ENCODE peak calls at places on chromosomes 12 and 14, in nine cellular contexts. A, G, Q, I, O, Y, J, D and B are unnamed samples.

GRCh38 chr14:55430024-55430690 is 10.3 kb downstream of the TBPL2 start:
- DNase-seq in O (peak; percentile 36), Y (peak; percentile 47), G (no peak), A (no peak), D (no peak), I (peak; percentile 88), Q (no peak), J (peak; percentile 86), B (peak; percentile 65)

GRCh38 chr14:39230416-39230815 is 3.3 kb upstream of the MIA2 start:
- DNase-seq in J (peak; percentile 42), A (no peak), Y (no peak), D (no peak), Q (no peak), I (no peak), O (no peak), G (no peak), B (no peak)

GRCh38 chr14:94449930-94450329 is 2.7 kb downstream of the SERPINA11 start:
- DNase-seq in O (no peak), Y (no peak), G (no peak), A (no peak), I (no peak), D (no peak), J (no peak), Q (no peak), B (no peak)

GRCh38 chr12:22230280-22230794 is 104.2 kb downstream of the ST8SIA1 start:
- DNase-seq in D (no peak), I (no peak), G (no peak), O (no peak), Y (no peak), Q (no peak), J (peak; percentile 69), A (no peak), B (no peak)

GRCh38 chr12:99009654-99010296 is 364.7 kb downstream of the APAF1 start:
- DNase-seq in J (no peak), O (no peak), A (no peak), Y (no peak), I (no peak), D (no peak), G (no peak), Q (no peak), B (no peak)

GRCh38 chr12:53345486-53346195 is 9.5 kb upstream of the SP7 start:
- DNase-seq in G (no peak), A (peak; percentile 30), I (no peak), Q (peak; percentile 65), O (no peak), Y (no peak), J (no peak), D (no peak), B (no peak)

GRCh38 chr12:28189774-28190320 is 409 bp upstream of the CCDC91 start:
- DNase-seq in Y (no peak), A (no peak), I (no peak), J (no peak), D (no peak), Q (no peak), O (no peak), G (no peak), B (no peak)

GRCh38 chr14:78399316-78399889 is 229.2 kb downstream of the NRXN3 start:
- DNase-seq in J (no peak), Y (no peak), A (no peak), Q (no peak), D (no peak), I (peak; percentile 68), O (no peak), G (no peak), B (no peak)

GRCh38 chr12:127583041-127583440 is 683.9 kb upstream of the TMEM132C start:
- DNase-seq in Q (no peak), A (no peak), G (no peak), O (no peak), Y (no peak), I (no peak), J (no peak), D (no peak), B (no peak)

GRCh38 chr12:1793426-1794210 is 26.7 kb upstream of the LRTM2 start:
- DNase-seq in I (no peak), D (peak; percentile 42), Q (no peak), O (no peak), Y (no peak), A (no peak), J (no peak), G (no peak), B (no peak)

GRCh38 chr14:80448267-80448666 is 237.0 kb upstream of the DIO2 start:
- DNase-seq in D (no peak), A (no peak), Y (no peak), I (no peak), Q (no peak), J (no peak), G (no peak), O (no peak), B (no peak)

GRCh38 chr14:65208548-65208947 is 106.2 kb upstream of the MAX start:
- DNase-seq in D (no peak), I (peak; percentile 63), G (no peak), A (no peak), O (no peak), Y (no peak), Q (no peak), J (no peak), B (no peak)

GRCh38 chr12:70059373-70059772 is 183.9 kb upstream of the CNOT2 start:
- DNase-seq in O (no peak), J (no peak), D (no peak), G (no peak), I (no peak), Y (no peak), Q (no peak), A (no peak), B (no peak)

GRCh38 chr14:74573421-74574091 is 38.5 kb downstream of the LTBP2 start:
- DNase-seq in O (no peak), Y (no peak), I (no peak), D (peak; percentile 12), J (no peak), G (peak; percentile 26), A (no peak), Q (no peak), B (no peak)

GRCh38 chr12:96425321-96425720 is 25.1 kb upstream of the CDK17 start:
- DNase-seq in I (no peak), J (peak; percentile 97), G (no peak), O (no peak), D (no peak), Y (no peak), A (no peak), Q (no peak), B (no peak)

GRCh38 chr14:22737052-22737451 is 29.4 kb upstream of the OXA1L start:
- DNase-seq in Q (no peak), O (no peak), A (no peak), J (no peak), I (no peak), Y (no peak), D (no peak), G (no peak), B (no peak)

GRCh38 chr12:95418142-95418541 is 55.8 kb upstream of the METAP2 start:
- DNase-seq in A (no peak), O (no peak), I (no peak), Q (no peak), Y (no peak), J (no peak), D (no peak), G (no peak), B (no peak)

DNA sequence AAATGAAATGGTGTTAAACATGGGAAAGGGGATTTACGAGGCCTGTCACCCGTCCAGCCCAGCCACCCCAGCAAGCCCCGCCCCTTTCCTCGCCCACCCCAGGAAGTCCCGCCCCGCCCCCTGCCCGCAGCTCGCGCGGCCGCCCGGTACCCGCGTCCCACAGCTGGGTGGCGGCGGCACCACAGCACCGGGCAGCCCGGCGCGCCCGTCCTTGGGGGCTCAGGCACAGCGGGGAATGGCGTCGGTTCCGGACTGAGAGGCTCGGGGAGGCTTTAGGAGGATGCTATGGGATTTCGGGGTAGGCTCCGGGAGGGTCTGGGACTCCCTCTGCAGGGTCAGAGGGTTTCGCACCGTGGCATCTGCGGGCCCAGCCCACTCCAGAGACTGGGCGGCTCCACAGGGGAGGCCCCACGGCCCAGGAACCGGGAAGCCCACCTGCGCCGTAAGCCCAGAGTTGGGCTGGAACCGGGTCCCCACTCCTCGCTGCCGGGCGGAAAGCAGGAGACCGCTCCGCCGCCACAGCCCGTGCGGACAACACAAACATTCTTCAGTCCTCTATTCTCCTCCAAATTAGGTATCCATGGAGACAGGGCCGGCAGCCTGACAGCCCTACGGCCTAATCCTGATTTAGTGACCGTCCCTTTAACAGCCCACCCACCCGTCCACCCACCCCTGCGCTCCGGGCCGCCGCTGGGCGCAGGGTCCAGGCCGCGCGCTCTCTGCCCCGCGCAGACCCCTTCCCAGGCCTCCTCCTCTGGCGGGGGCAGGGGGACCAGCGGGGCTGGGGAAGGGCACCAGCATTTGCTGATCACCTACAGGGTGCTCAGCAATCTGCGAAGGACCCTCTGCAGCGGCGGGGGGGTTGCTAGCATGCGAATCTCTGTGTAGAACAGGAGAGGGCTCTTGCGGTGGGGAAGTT is 1.3 kb downstream of the FIGNL2 start:
- DNase-seq in G (no peak), O (peak; percentile 44), Y (peak; percentile 46), Q (peak; percentile 65), D (peak; percentile 56), J (no peak), I (no peak), A (no peak), B (no peak)
- H3K4me3 ChIP-seq in G (peak overlapping the region; percentile 31), O (peak overlapping the region; percentile 28), Y (peak overlapping the region; percentile 50), Q (peak overlapping the region; percentile 75), D (peak overlapping the region; percentile 58), J (peak overlapping the region; percentile 50), I (no peak overlapping the region), A (peak overlapping the region; percentile 48), B (peak overlapping the region; percentile 27)

GRCh38 chr12:121630791-121631190 is 4.5 kb downstream of the ORAI1 start:
- DNase-seq in A (no peak), O (no peak), Y (no peak), I (no peak), D (no peak), J (no peak), G (no peak), Q (no peak), B (no peak)
- H3K4me1 ChIP-seq in A (peaks cover 53% of the 10 kb centered on the region), O (peaks cover 47% of the 10 kb centered on the region), Y (peaks cover 67% of the 10 kb centered on the region), I (peaks cover 35% of the 10 kb centered on the region), D (peaks cover 65% of the 10 kb centered on the region), J (peaks cover 23% of the 10 kb centered on the region), G (peaks cover 14% of the 10 kb centered on the region), Q (peaks cover 52% of the 10 kb centered on the region), B (peaks cover 72% of the 10 kb centered on the region)

DNA sequence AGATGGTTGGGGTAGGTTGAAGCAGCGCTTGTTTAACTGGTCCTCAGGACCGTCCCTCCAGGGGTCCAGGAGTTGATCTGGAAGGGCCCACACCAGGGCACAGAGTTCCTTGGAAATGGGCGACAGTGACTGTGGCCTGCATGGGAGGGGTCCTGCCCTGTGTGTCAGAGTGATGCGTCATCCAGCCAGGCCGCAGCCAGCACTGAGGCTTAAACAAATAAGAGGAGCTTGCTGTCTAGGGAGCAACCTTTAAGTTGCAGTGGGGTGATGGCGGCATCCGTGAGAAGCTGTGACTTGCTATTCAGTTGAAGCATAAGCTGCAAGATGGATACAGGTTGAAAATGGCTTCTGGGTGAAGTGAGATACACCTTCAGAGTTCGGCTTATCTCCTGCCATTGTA is 20.2 kb downstream of the DCAF4 start:
- DNase-seq in D (no peak), O (no peak), Q (no peak), A (no peak), G (no peak), I (no peak), J (peak; percentile 69), Y (no peak), B (no peak)
- H3K36me3 ChIP-seq in D (peaks cover 59% of the 10 kb centered on the region), O (no peaks in the 10 kb centered on the region), Q (peaks cover 36% of the 10 kb centered on the region), A (peaks cover 21% of the 10 kb centered on the region), G (no peaks in the 10 kb centered on the region), I (peaks cover 33% of the 10 kb centered on the region), J (peaks cover 22% of the 10 kb centered on the region), Y (peaks cover 14% of the 10 kb centered on the region), B (peaks cover 8% of the 10 kb centered on the region)

DNA sequence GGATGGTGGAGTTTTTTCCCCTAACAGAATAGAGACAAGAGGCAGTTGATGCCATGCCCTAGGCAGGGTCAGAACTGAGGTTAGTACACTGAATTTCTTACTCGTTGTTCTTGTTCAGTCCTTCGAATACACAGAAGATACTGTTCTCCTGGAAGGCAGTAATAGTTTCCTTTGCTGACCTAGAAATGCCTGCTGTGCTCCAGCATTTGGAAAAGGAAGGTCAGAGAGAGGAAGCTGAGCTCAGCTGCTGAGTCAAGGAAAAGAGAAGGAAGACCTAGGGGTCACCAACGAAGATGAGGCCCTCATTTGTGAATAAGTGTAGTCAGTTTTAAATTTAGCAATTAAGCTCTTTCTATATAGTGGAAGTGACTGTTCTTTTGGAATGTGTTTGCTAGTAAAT is 100.1 kb downstream of the CRADD start:
- DNase-seq in Y (no peak), G (no peak), J (peak; percentile 67), I (no peak), D (no peak), Q (no peak), O (no peak), A (no peak), B (no peak)
- H3K4me3 ChIP-seq in Y (no peak overlapping the region), G (no peak overlapping the region), J (no peak overlapping the region), I (no peak overlapping the region), D (no peak overlapping the region), Q (peak overlapping the region; percentile 32), O (no peak overlapping the region), A (no peak overlapping the region), B (no peak overlapping the region)